ENCODE peak calls at places on chromosomes 2 and 18, in six cellular contexts. One of them, this sample, is unnamed.

GRCh38 chr2:142834003-142834402 is 43.5 kb upstream of the KYNU start:
- DNase-seq in GM12891: no peak
- DNase-seq in K562: no peak
- DNase-seq in H1: no peak
- DNase-seq in HepG2: no peak
- DNase-seq in GM12878: no peak
- DNase-seq in this sample: no peak

GRCh38 chr2:159064446-159065301 is 96.2 kb downstream of the TANC1 start:
- DNase-seq in GM12891: no peak
- DNase-seq in K562: no peak
- DNase-seq in H1: no peak
- DNase-seq in HepG2: peak; percentile 40
- DNase-seq in GM12878: no peak
- DNase-seq in this sample: no peak

GRCh38 chr18:77557030-77557429 is 307.4 kb downstream of the GALR1 start:
- DNase-seq in GM12891: no peak
- DNase-seq in K562: no peak
- DNase-seq in H1: no peak
- DNase-seq in HepG2: no peak
- DNase-seq in GM12878: no peak
- DNase-seq in this sample: no peak

GRCh38 chr18:60082282-60082681 is 182.5 kb downstream of the PMAIP1 start:
- DNase-seq in GM12891: no peak
- DNase-seq in K562: no peak
- DNase-seq in H1: no peak
- DNase-seq in HepG2: no peak
- DNase-seq in GM12878: no peak
- DNase-seq in this sample: no peak

GRCh38 chr2:234412726-234413125 is 84.2 kb downstream of the ARL4C start:
- DNase-seq in GM12891: no peak
- DNase-seq in K562: no peak
- DNase-seq in H1: no peak
- DNase-seq in HepG2: no peak
- DNase-seq in GM12878: no peak
- DNase-seq in this sample: no peak

GRCh38 chr2:25672500-25673169 is 742 bp downstream of the DTNB start:
- DNase-seq in GM12891: peak; percentile 60
- DNase-seq in K562: no peak
- DNase-seq in H1: no peak
- DNase-seq in HepG2: peak; percentile 43
- DNase-seq in GM12878: no peak
- DNase-seq in this sample: peak; percentile 56

GRCh38 chr2:98444436-98445166 is at the start of gene INPP4A:
- DNase-seq in GM12891: peak; percentile 82
- DNase-seq in K562: peak; percentile 94
- DNase-seq in H1: no peak
- DNase-seq in HepG2: peak; percentile 66
- DNase-seq in GM12878: no peak
- DNase-seq in this sample: peak; percentile 82

GRCh38 chr2:140586379-140586778 is 1544.4 kb downstream of the LRP1B start:
- DNase-seq in GM12891: no peak
- DNase-seq in K562: no peak
- DNase-seq in H1: no peak
- DNase-seq in HepG2: peak; percentile 54
- DNase-seq in GM12878: peak; percentile 7
- DNase-seq in this sample: no peak

GRCh38 chr2:99507964-99508818 is 18.4 kb upstream of the REV1 start:
- DNase-seq in GM12891: no peak
- DNase-seq in K562: no peak
- DNase-seq in H1: no peak
- DNase-seq in HepG2: no peak
- DNase-seq in GM12878: no peak
- DNase-seq in this sample: no peak

GRCh38 chr2:200901459-200902072 is 12.4 kb downstream of the NIF3L1 start:
- DNase-seq in GM12891: peak; percentile 59
- DNase-seq in K562: peak; percentile 68
- DNase-seq in H1: peak; percentile 50
- DNase-seq in HepG2: peak; percentile 94
- DNase-seq in GM12878: peak; percentile 72
- DNase-seq in this sample: peak; percentile 49

GRCh38 chr2:42653039-42653438 is 84.6 kb downstream of the MTA3 start:
- DNase-seq in GM12891: no peak
- DNase-seq in K562: no peak
- DNase-seq in H1: no peak
- DNase-seq in HepG2: no peak
- DNase-seq in GM12878: no peak
- DNase-seq in this sample: no peak

GRCh38 chr2:239257511-239257937 is 143.3 kb downstream of the HDAC4 start:
- DNase-seq in GM12891: no peak
- DNase-seq in K562: peak; percentile 62
- DNase-seq in H1: no peak
- DNase-seq in HepG2: peak; percentile 64
- DNase-seq in GM12878: no peak
- DNase-seq in this sample: no peak

GRCh38 chr2:63735931-63736820 is 105.5 kb upstream of the UGP2 start:
- DNase-seq in GM12891: no peak
- DNase-seq in K562: no peak
- DNase-seq in H1: no peak
- DNase-seq in HepG2: no peak
- DNase-seq in GM12878: no peak
- DNase-seq in this sample: no peak

GRCh38 chr2:184628051-184628450 is 29.7 kb downstream of the ZNF804A start:
- DNase-seq in GM12891: no peak
- DNase-seq in K562: no peak
- DNase-seq in H1: no peak
- DNase-seq in HepG2: no peak
- DNase-seq in GM12878: no peak
- DNase-seq in this sample: no peak

GRCh38 chr18:9612989-9613388 is 1.4 kb downstream of the PPP4R1 start:
- DNase-seq in GM12891: no peak
- DNase-seq in K562: no peak
- DNase-seq in H1: no peak
- DNase-seq in HepG2: no peak
- DNase-seq in GM12878: no peak
- DNase-seq in this sample: no peak

GRCh38 chr18:9615280-9615797 is 980 bp upstream of the PPP4R1 start:
- DNase-seq in GM12891: no peak
- DNase-seq in K562: no peak
- DNase-seq in H1: no peak
- DNase-seq in HepG2: no peak
- DNase-seq in GM12878: no peak
- DNase-seq in this sample: no peak

GRCh38 chr18:9613550-9614400 is 584 bp downstream of the PPP4R1 start:
- DNase-seq in GM12891: peak; percentile 24
- DNase-seq in K562: peak; percentile 81
- DNase-seq in H1: no peak
- DNase-seq in HepG2: peak; percentile 39
- DNase-seq in GM12878: no peak
- DNase-seq in this sample: peak; percentile 35

GRCh38 chr18:9615973-9616559 is 1.7 kb upstream of the PPP4R1 start:
- DNase-seq in GM12891: no peak
- DNase-seq in K562: no peak
- DNase-seq in H1: no peak
- DNase-seq in HepG2: no peak
- DNase-seq in GM12878: no peak
- DNase-seq in this sample: no peak

GRCh38 chr18:9614401-9615279 is at the start of gene PPP4R1:
- DNase-seq in GM12891: peak; percentile 58
- DNase-seq in K562: peak; percentile 94
- DNase-seq in H1: peak; percentile 53
- DNase-seq in HepG2: peak; percentile 33
- DNase-seq in GM12878: no peak
- DNase-seq in this sample: peak; percentile 65
- TF ChIP-seq POLR2A in GM12891: no peak
- TF ChIP-seq POLR2A in K562: no peak
- TF ChIP-seq POLR2A in H1: peak; percentile 38
- TF ChIP-seq POLR2A in HepG2: peak; percentile 42
- TF ChIP-seq POLR2A in GM12878: peak; percentile 75
- TF ChIP-seq POLR2A in this sample: peak; percentile 62

GRCh38 chr2:37379881-37380296 is 35.5 kb downstream of the QPCT start:
- DNase-seq in GM12891: no peak
- DNase-seq in K562: no peak
- DNase-seq in H1: no peak
- DNase-seq in HepG2: peak; percentile 46
- DNase-seq in GM12878: no peak
- DNase-seq in this sample: no peak
- TF ChIP-seq POLR2AphosphoS5 in GM12891: no peak
- TF ChIP-seq POLR2AphosphoS5 in K562: no peak
- TF ChIP-seq POLR2AphosphoS5 in H1: no peak
- TF ChIP-seq POLR2AphosphoS5 in HepG2: no peak
- TF ChIP-seq POLR2AphosphoS5 in GM12878: no peak
- TF ChIP-seq POLR2AphosphoS5 in this sample: no peak

GRCh38 chr2:160652236-160652635 is 158.6 kb upstream of the RBMS1 start:
- DNase-seq in GM12891: no peak
- DNase-seq in K562: no peak
- DNase-seq in H1: no peak
- DNase-seq in HepG2: no peak
- DNase-seq in GM12878: no peak
- DNase-seq in this sample: no peak
- TF ChIP-seq TAF1 in GM12891: no peak
- TF ChIP-seq TAF1 in K562: no peak
- TF ChIP-seq TAF1 in H1: no peak
- TF ChIP-seq TAF1 in HepG2: no peak
- TF ChIP-seq TAF1 in GM12878: no peak
- TF ChIP-seq TAF1 in this sample: no peak

GRCh38 chr2:127387655-127388422 is at the start of gene MAP3K2:
- DNase-seq in GM12891: peak; percentile 82
- DNase-seq in K562: peak; percentile 100
- DNase-seq in H1: no peak
- DNase-seq in HepG2: peak; percentile 86
- DNase-seq in GM12878: peak; percentile 45
- DNase-seq in this sample: peak; percentile 88
- TF ChIP-seq POLR2A in GM12891: peak; percentile 89
- TF ChIP-seq POLR2A in K562: peak; percentile 81
- TF ChIP-seq POLR2A in H1: peak; percentile 74
- TF ChIP-seq POLR2A in HepG2: peak; percentile 91
- TF ChIP-seq POLR2A in GM12878: peak; percentile 97
- TF ChIP-seq POLR2A in this sample: peak; percentile 92

DNA sequence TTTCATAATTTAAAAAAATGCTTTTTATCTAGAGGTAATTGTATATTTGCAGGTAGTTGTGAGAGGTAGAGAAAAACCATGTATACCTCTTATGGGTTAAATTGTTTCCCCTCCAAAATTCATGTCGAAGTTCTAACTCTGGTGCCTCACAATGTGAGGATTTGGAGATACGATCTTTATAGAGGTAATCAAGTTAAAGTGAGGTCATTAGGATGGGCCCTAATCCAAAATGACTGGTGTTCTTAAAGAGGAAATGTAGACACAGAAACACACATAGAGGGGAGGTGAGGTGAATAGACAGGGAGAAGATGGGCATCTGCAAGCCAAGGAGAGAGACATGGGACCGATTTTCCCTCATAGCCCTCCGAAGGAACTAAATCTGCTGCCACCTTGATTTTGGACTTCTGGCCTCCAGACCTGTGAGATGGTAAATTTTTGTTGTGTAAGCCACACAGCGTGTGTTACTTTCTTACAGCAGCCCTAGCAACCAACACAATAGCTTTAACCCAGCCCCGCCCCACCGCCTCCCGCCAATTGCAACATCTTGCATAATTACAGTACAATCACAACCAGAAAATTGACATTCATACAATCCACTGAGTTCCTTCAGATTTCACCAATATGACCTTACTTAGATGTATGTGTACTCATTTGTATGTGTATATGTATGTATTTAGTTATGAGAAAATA is 208.9 kb downstream of the MIB1 start:
- DNase-seq in GM12891: no peak
- DNase-seq in K562: no peak
- DNase-seq in H1: no peak
- DNase-seq in HepG2: no peak
- DNase-seq in GM12878: no peak
- DNase-seq in this sample: no peak
- TF ChIP-seq POLR2AphosphoS5 in GM12891: no peak
- TF ChIP-seq POLR2AphosphoS5 in K562: no peak
- TF ChIP-seq POLR2AphosphoS5 in H1: no peak
- TF ChIP-seq POLR2AphosphoS5 in HepG2: no peak
- TF ChIP-seq POLR2AphosphoS5 in GM12878: no peak
- TF ChIP-seq POLR2AphosphoS5 in this sample: no peak